ENCODE peak calls at places on chromosomes 13 and 19, in four cellular contexts. One of them, this sample, is unnamed.

GRCh38 chr19:5623397-5624153 is 692 bp downstream of the SAFB start:
- DNase-seq in AG09309: no peak
- DNase-seq in uterus: no peak
- DNase-seq in AG04450: no peak
- DNase-seq in this sample: no peak

GRCh38 chr19:5001547-5002131 is 32.7 kb downstream of the KDM4B start:
- DNase-seq in AG04450: no peak
- DNase-seq in AG09309: peak; percentile 40
- DNase-seq in uterus: no peak
- DNase-seq in this sample: no peak

GRCh38 chr19:53101518-53101917 is 1.7 kb downstream of the ZNF160 start:
- DNase-seq in AG04450: no peak
- DNase-seq in AG09309: no peak
- DNase-seq in uterus: no peak
- DNase-seq in this sample: no peak

GRCh38 chr13:95099541-95099940 is 201.7 kb downstream of the ABCC4 start:
- DNase-seq in uterus: no peak
- DNase-seq in AG09309: no peak
- DNase-seq in AG04450: no peak
- DNase-seq in this sample: no peak

GRCh38 chr13:77511552-77511951 is 24.0 kb upstream of the SCEL start:
- DNase-seq in AG09309: no peak
- DNase-seq in AG04450: no peak
- DNase-seq in uterus: no peak
- DNase-seq in this sample: no peak

GRCh38 chr19:506404-507285 is 652 bp upstream of the TPGS1 start:
- DNase-seq in AG09309: peak; percentile 100
- DNase-seq in uterus: peak; percentile 97
- DNase-seq in AG04450: peak; percentile 75
- DNase-seq in this sample: peak; percentile 56

GRCh38 chr13:30776661-30777060 is 41.3 kb downstream of the ALOX5AP start:
- DNase-seq in uterus: no peak
- DNase-seq in AG04450: no peak
- DNase-seq in AG09309: no peak
- DNase-seq in this sample: no peak

GRCh38 chr13:32428581-32429072 is 697 bp upstream of the N4BP2L1 start:
- DNase-seq in AG04450: no peak
- DNase-seq in uterus: no peak
- DNase-seq in AG09309: no peak
- DNase-seq in this sample: no peak

GRCh38 chr13:25232937-25233515 is 54.3 kb downstream of the MTMR6 start:
- DNase-seq in uterus: no peak
- DNase-seq in AG09309: peak; percentile 2
- DNase-seq in AG04450: no peak
- DNase-seq in this sample: no peak

GRCh38 chr13:84609716-84610115 is 727.4 kb upstream of the SLITRK1 start:
- DNase-seq in uterus: no peak
- DNase-seq in AG09309: peak; percentile 11
- DNase-seq in AG04450: peak; percentile 10
- DNase-seq in this sample: peak; percentile 88

GRCh38 chr13:84607614-84608013 is 725.3 kb upstream of the SLITRK1 start:
- DNase-seq in uterus: no peak
- DNase-seq in AG04450: peak; percentile 50
- DNase-seq in AG09309: peak; percentile 46
- DNase-seq in this sample: peak; percentile 55

GRCh38 chr13:84606616-84607015 is 724.3 kb upstream of the SLITRK1 start:
- DNase-seq in AG04450: no peak
- DNase-seq in AG09309: no peak
- DNase-seq in uterus: no peak
- DNase-seq in this sample: no peak

DNA sequence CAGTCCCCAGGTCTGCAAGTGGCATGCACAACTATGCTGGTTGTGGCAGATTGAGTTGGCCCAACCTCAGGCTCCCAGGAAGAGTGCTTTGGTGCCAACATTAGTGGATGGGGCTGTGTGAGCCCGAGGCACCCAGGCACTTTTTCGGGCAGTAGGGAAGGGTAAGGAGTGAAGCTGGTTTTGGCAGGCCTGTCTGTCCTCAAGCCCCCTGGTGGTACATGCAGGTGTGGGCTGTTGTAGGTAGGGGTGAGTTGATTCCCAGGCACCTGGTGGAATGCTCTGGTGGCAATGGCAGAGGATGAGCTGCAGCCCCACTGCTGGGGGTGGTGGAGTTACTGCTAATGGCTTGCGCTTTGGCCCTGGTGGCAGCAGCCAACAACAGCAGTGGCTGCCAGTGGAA is 723.7 kb upstream of the SLITRK1 start:
- DNase-seq in uterus: no peak
- DNase-seq in AG09309: no peak
- DNase-seq in AG04450: no peak
- DNase-seq in this sample: no peak
- TF ChIP-seq CTCF in uterus: no peak
- TF ChIP-seq CTCF in AG09309: no peak
- TF ChIP-seq CTCF in AG04450: no peak
- TF ChIP-seq CTCF in this sample: peak; percentile 16

DNA sequence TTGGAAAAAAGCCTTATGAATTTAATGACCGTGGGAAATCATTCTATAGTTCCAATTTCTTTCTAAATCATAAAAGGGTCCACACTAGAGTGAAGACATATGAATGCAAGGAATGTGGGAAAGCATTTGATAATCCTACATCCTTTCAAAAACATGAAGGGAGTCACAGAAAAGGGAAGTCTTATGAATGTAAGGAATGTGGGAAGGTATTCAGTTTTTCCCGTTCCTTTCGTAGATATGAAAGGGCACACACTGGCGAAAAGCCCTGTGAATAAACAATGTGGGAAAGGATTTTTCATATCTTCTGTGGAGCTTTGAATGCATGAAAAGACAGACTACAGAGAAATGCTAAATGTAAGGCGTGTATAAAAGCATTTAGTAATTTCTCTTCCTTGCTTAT is 27.0 kb downstream of the ZNF20 start:
- DNase-seq in AG04450: no peak
- DNase-seq in AG09309: no peak
- DNase-seq in uterus: no peak
- DNase-seq in this sample: no peak
- H3K4me3 ChIP-seq in AG04450: no peak overlapping the region
- H3K4me3 ChIP-seq in AG09309: no peak overlapping the region
- H3K4me3 ChIP-seq in uterus: no peak overlapping the region
- H3K4me3 ChIP-seq in this sample: no peak overlapping the region

GRCh38 chr13:74883834-74884233 is 598.1 kb downstream of the TBC1D4 start:
- DNase-seq in AG09309: no peak
- DNase-seq in AG04450: no peak
- DNase-seq in uterus: no peak
- DNase-seq in this sample: no peak
- TF ChIP-seq CTCF in AG09309: no peak
- TF ChIP-seq CTCF in AG04450: peak; percentile 26
- TF ChIP-seq CTCF in uterus: no peak
- TF ChIP-seq CTCF in this sample: peak; percentile 41

DNA sequence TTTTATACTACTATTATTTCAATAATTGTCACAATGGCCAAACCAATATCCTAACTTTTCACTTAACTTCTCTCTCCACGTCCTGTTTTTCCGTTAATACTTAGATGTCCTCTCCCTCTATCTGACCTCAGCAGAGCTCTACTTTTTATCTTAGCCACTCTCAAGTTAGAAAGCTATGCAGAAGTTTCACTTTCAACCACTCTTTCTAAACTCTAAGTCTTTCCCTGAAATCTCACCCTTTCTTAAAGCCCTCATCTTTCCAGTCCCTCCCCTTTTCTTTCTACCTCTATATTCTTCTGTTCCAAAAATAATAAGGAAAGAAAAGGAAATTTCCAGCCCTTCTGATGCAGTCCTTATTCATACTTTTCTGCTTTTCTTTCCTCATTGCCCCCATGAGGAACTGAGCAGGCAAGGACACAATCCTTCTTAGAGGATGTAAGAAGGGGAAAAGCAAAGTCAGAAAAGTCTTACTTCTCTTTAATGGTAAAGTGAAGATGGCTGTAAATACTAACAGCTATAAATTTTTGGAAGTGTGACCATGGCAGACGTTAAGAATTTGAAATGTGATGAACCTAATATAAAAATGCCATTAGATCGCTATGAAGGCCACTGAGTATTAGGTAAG is 23.0 kb downstream of the FAM216B start:
- DNase-seq in AG09309: no peak
- DNase-seq in uterus: no peak
- DNase-seq in AG04450: no peak
- DNase-seq in this sample: no peak
- H3K4me3 ChIP-seq in AG09309: no peak overlapping the region
- H3K4me3 ChIP-seq in uterus: no peak overlapping the region
- H3K4me3 ChIP-seq in AG04450: no peak overlapping the region
- H3K4me3 ChIP-seq in this sample: no peak overlapping the region

DNA sequence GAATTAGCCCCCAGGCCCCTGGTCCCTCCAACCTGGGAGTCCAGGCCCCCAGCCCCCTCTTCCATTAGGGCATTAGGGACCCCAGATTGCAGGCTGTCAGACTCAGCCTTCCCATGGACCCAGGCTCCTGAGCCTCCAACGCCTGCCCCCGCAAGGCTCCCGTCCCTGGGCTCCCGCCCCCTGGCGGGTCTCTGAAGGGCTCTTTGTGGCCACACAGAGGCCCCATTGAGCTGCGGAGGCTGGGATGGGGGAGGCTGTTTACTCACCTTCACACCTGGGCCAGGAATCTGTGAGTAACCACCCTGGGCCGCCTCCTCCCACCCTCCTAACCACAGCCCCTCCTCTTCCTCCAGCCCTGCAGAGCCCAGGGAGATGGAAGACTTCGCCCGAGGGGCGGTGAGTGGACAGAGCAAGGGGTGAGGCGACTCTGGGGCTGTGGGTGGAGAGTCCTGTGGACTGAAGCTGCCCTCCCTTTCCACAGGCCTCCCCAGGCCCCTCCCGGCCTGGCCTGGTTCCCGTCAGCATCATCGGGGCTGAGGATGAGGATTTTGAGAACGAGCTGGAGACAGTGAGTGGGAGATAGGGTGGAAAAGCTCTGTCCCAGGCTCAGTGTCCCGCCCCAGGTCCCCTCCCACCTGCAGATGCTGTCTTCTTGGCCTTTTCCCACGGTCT is 4.9 kb downstream of the ARHGEF1 start:
- DNase-seq in AG04450: no peak
- DNase-seq in AG09309: no peak
- DNase-seq in uterus: no peak
- DNase-seq in this sample: no peak
- TF ChIP-seq CTCF in AG04450: no peak
- TF ChIP-seq CTCF in AG09309: no peak
- TF ChIP-seq CTCF in uterus: no peak
- TF ChIP-seq CTCF in this sample: peak; percentile 14

DNA sequence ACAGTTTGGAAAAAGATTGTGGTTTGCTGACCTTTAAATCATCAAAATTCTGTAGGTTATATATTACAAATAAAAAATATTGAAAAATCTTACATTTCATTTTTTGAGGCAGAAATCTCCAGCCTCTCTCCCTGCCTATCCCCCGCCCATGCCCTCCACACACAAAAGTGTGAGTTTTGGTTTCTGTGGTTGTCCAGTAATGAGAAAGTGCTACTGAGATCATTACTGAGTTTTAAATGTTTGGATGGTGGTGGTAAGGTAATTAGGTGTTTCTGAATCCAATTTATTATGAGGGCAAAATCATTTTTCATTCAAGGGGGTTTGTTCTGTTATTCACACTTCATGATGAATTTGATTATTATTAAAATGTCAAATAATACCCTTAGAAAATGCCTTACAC is 448.0 kb upstream of the SLC10A2 start:
- DNase-seq in AG09309: no peak
- DNase-seq in uterus: no peak
- DNase-seq in AG04450: no peak
- DNase-seq in this sample: no peak
- H3K4me3 ChIP-seq in AG09309: no peak overlapping the region
- H3K4me3 ChIP-seq in uterus: no peak overlapping the region
- H3K4me3 ChIP-seq in AG04450: no peak overlapping the region
- H3K4me3 ChIP-seq in this sample: no peak overlapping the region

GRCh38 chr19:35977446-35978222 is 17.4 kb upstream of the SDHAF1 start:
- DNase-seq in AG04450: no peak
- DNase-seq in uterus: no peak
- DNase-seq in AG09309: no peak
- DNase-seq in this sample: no peak
- TF ChIP-seq CTCF in AG04450: no peak
- TF ChIP-seq CTCF in uterus: no peak
- TF ChIP-seq CTCF in AG09309: no peak
- TF ChIP-seq CTCF in this sample: peak; percentile 13

DNA sequence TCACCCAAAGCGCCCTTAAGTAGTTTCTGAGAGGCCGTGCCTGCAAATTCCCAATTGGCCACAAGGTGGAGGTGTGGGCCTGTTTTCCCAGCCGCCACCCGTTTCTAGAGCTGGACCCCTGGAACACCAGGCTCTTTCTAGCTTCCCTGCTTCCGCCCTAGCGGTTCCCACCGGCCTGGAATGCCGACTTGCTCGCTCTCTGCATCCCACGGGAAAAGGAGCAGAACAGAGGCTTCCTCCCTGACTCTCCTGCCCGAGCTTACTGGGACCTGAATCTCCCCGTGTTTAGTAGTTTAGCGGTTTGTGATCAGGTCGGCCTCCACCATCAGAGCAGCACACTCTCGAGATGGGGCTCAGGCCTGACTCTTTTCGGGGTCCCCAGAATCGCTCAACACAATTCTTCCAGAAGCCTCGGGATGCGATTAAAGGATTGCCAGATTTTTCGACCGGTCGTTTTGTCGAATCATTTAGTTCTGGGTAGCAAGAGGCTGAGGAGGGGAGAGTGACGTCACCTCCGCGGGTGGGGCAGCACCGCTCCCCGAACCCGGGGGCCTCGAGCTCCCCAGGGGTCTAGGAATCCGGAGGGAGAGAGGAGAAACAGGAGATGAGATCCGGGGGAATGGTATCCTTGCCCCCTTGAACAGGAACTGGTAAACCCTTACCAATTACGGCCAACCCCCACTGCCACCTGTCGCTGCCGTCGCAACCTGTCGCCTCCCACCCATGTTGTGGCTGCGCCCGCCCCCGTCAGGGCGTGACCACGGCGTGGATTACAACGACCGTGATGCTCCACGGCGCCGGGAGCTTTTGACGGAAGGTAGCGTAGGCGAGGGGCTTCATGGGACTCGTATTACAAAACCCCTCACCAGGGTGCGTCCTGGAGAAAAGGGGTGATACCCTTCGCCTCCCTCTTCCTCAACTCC is 8.0 kb downstream of the NAPSA start:
- DNase-seq in uterus: peak; percentile 83
- DNase-seq in AG04450: no peak
- DNase-seq in AG09309: no peak
- DNase-seq in this sample: no peak
- H3K4me3 ChIP-seq in uterus: peak overlapping the region; percentile 38
- H3K4me3 ChIP-seq in AG04450: peak overlapping the region; percentile 44
- H3K4me3 ChIP-seq in AG09309: peak overlapping the region; percentile 41
- H3K4me3 ChIP-seq in this sample: peak overlapping the region; percentile 56

DNA sequence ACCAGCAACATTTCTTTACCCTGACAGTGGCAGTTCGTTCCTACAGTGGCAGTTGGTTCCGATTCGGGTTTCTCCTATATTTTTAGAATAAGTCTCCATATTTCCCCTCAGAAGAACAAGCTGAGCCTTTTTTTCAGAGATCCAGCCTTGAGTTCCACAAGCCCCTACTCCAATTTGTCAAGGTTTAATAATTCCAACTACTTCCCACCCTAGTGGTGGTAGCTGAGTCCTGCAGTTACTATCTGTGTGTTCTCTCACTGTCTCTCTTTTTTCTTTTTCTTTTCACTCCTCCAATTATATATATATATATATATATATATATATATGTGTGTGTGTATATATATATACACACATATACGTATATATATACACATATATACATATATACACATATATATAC is 1347.3 kb downstream of the PCDH9 start:
- DNase-seq in uterus: no peak
- DNase-seq in AG04450: no peak
- DNase-seq in AG09309: no peak
- DNase-seq in this sample: no peak
- TF ChIP-seq CTCF in uterus: no peak
- TF ChIP-seq CTCF in AG04450: peak; percentile 24
- TF ChIP-seq CTCF in AG09309: peak; percentile 16
- TF ChIP-seq CTCF in this sample: peak; percentile 29